ENCODE peak calls at places on chromosome 13, in six cellular contexts. One of them, this sample, is unnamed.

GRCh38 chr13:99916366-99917103 is 55.0 kb downstream of the ZIC5 start:
- DNase-seq in GM23338: peak
- DNase-seq in AG09319: peak
- DNase-seq in fibroblast of mammary gland: peak
- DNase-seq in NCI-H2227 treated with DMSO at 0.1 percent for 48 hours: no peak
- DNase-seq in activated T-cell treated with anti-CD3 and anti-CD28 coated beads, Interleukin-2, amount 50 U/mL, for 72 hours: peak
- DNase-seq in this sample: peak

GRCh38 chr13:87777395-87777794 is 106.2 kb downstream of the SLITRK5 start:
- DNase-seq in NCI-H2227 treated with DMSO at 0.1 percent for 48 hours: no peak
- DNase-seq in AG09319: no peak
- DNase-seq in fibroblast of mammary gland: no peak
- DNase-seq in activated T-cell treated with anti-CD3 and anti-CD28 coated beads, Interleukin-2, amount 50 U/mL, for 72 hours: no peak
- DNase-seq in GM23338: peak
- DNase-seq in this sample: no peak

GRCh38 chr13:90308249-90308648 is 1039.2 kb upstream of the MIR17HG start:
- DNase-seq in GM23338: no peak
- DNase-seq in NCI-H2227 treated with DMSO at 0.1 percent for 48 hours: no peak
- DNase-seq in AG09319: no peak
- DNase-seq in activated T-cell treated with anti-CD3 and anti-CD28 coated beads, Interleukin-2, amount 50 U/mL, for 72 hours: no peak
- DNase-seq in fibroblast of mammary gland: no peak
- DNase-seq in this sample: no peak

GRCh38 chr13:113275387-113275786 is 21.7 kb upstream of the LAMP1 start:
- DNase-seq in fibroblast of mammary gland: peak
- DNase-seq in NCI-H2227 treated with DMSO at 0.1 percent for 48 hours: peak
- DNase-seq in AG09319: peak
- DNase-seq in GM23338: peak
- DNase-seq in activated T-cell treated with anti-CD3 and anti-CD28 coated beads, Interleukin-2, amount 50 U/mL, for 72 hours: peak
- DNase-seq in this sample: no peak

GRCh38 chr13:41694902-41695301 is 237.6 kb downstream of the RGCC start:
- DNase-seq in NCI-H2227 treated with DMSO at 0.1 percent for 48 hours: no peak
- DNase-seq in GM23338: no peak
- DNase-seq in activated T-cell treated with anti-CD3 and anti-CD28 coated beads, Interleukin-2, amount 50 U/mL, for 72 hours: no peak
- DNase-seq in fibroblast of mammary gland: peak
- DNase-seq in AG09319: peak
- DNase-seq in this sample: no peak

GRCh38 chr13:73061478-73062275 is 2.9 kb downstream of the KLF5 start:
- DNase-seq in fibroblast of mammary gland: no peak
- DNase-seq in activated T-cell treated with anti-CD3 and anti-CD28 coated beads, Interleukin-2, amount 50 U/mL, for 72 hours: no peak
- DNase-seq in AG09319: no peak
- DNase-seq in NCI-H2227 treated with DMSO at 0.1 percent for 48 hours: no peak
- DNase-seq in GM23338: peak
- DNase-seq in this sample: no peak

GRCh38 chr13:50159613-50160012 is 144.4 kb downstream of the KCNRG start:
- DNase-seq in AG09319: no peak
- DNase-seq in activated T-cell treated with anti-CD3 and anti-CD28 coated beads, Interleukin-2, amount 50 U/mL, for 72 hours: no peak
- DNase-seq in GM23338: no peak
- DNase-seq in fibroblast of mammary gland: no peak
- DNase-seq in NCI-H2227 treated with DMSO at 0.1 percent for 48 hours: no peak
- DNase-seq in this sample: no peak

GRCh38 chr13:19910336-19911072 is 47.1 kb upstream of the ZMYM5 start:
- DNase-seq in activated T-cell treated with anti-CD3 and anti-CD28 coated beads, Interleukin-2, amount 50 U/mL, for 72 hours: no peak
- DNase-seq in AG09319: no peak
- DNase-seq in GM23338: no peak
- DNase-seq in fibroblast of mammary gland: peak
- DNase-seq in NCI-H2227 treated with DMSO at 0.1 percent for 48 hours: no peak
- DNase-seq in this sample: no peak

GRCh38 chr13:59834801-59835200 is 328.9 kb downstream of the DIAPH3 start:
- DNase-seq in GM23338: no peak
- DNase-seq in AG09319: no peak
- DNase-seq in NCI-H2227 treated with DMSO at 0.1 percent for 48 hours: no peak
- DNase-seq in activated T-cell treated with anti-CD3 and anti-CD28 coated beads, Interleukin-2, amount 50 U/mL, for 72 hours: no peak
- DNase-seq in fibroblast of mammary gland: peak
- DNase-seq in this sample: no peak

GRCh38 chr13:25990801-25991200 is 61.0 kb downstream of the SHISA2 start:
- DNase-seq in AG09319: no peak
- DNase-seq in activated T-cell treated with anti-CD3 and anti-CD28 coated beads, Interleukin-2, amount 50 U/mL, for 72 hours: no peak
- DNase-seq in NCI-H2227 treated with DMSO at 0.1 percent for 48 hours: no peak
- DNase-seq in fibroblast of mammary gland: no peak
- DNase-seq in GM23338: no peak
- DNase-seq in this sample: no peak

GRCh38 chr13:24033527-24034302 is 126.8 kb upstream of the SPATA13 start:
- DNase-seq in GM23338: no peak
- DNase-seq in AG09319: peak
- DNase-seq in activated T-cell treated with anti-CD3 and anti-CD28 coated beads, Interleukin-2, amount 50 U/mL, for 72 hours: no peak
- DNase-seq in fibroblast of mammary gland: peak
- DNase-seq in NCI-H2227 treated with DMSO at 0.1 percent for 48 hours: no peak
- DNase-seq in this sample: no peak

GRCh38 chr13:39144941-39145533 is 106.8 kb downstream of the NHLRC3 start:
- DNase-seq in NCI-H2227 treated with DMSO at 0.1 percent for 48 hours: peak
- DNase-seq in GM23338: peak
- DNase-seq in AG09319: peak
- DNase-seq in activated T-cell treated with anti-CD3 and anti-CD28 coated beads, Interleukin-2, amount 50 U/mL, for 72 hours: peak
- DNase-seq in fibroblast of mammary gland: peak
- DNase-seq in this sample: no peak